ENCODE peak calls at places on chromosomes 1 and 21, in five cellular contexts. One of them, this sample, is unnamed.

GRCh38 chr1:12711421-12712005 is 4.4 kb upstream of the AADACL3 start:
- DNase-seq in EL: peak
- DNase-seq in stimulated activated CD8-positive, alpha-beta memory T cell treated with anti-CD3 and anti-CD28 coated beads, Interleukin-4, amount 100 ng/mL, for 1 hour: no peak
- DNase-seq in CD4-positive, CD25-positive, alpha-beta regulatory T cell: no peak
- DNase-seq in T-helper 17 cell: no peak
- DNase-seq in this sample: no peak

GRCh38 chr1:207336559-207337467 is 15.3 kb downstream of the CD55 start:
- DNase-seq in CD4-positive, CD25-positive, alpha-beta regulatory T cell: peak
- DNase-seq in EL: no peak
- DNase-seq in T-helper 17 cell: no peak
- DNase-seq in stimulated activated CD8-positive, alpha-beta memory T cell treated with anti-CD3 and anti-CD28 coated beads, Interleukin-4, amount 100 ng/mL, for 1 hour: no peak
- DNase-seq in this sample: no peak

GRCh38 chr1:111032295-111032897 is 68.7 kb upstream of the LRIF1 start:
- DNase-seq in CD4-positive, CD25-positive, alpha-beta regulatory T cell: peak
- DNase-seq in stimulated activated CD8-positive, alpha-beta memory T cell treated with anti-CD3 and anti-CD28 coated beads, Interleukin-4, amount 100 ng/mL, for 1 hour: no peak
- DNase-seq in T-helper 17 cell: peak
- DNase-seq in EL: peak
- DNase-seq in this sample: no peak

GRCh38 chr1:24643362-24644346 is 552 bp downstream of the SRRM1 start:
- DNase-seq in EL: peak
- DNase-seq in CD4-positive, CD25-positive, alpha-beta regulatory T cell: peak
- DNase-seq in stimulated activated CD8-positive, alpha-beta memory T cell treated with anti-CD3 and anti-CD28 coated beads, Interleukin-4, amount 100 ng/mL, for 1 hour: peak
- DNase-seq in T-helper 17 cell: no peak
- DNase-seq in this sample: no peak

GRCh38 chr1:94101613-94101940 is 19.4 kb downstream of the ABCA4 start:
- DNase-seq in stimulated activated CD8-positive, alpha-beta memory T cell treated with anti-CD3 and anti-CD28 coated beads, Interleukin-4, amount 100 ng/mL, for 1 hour: no peak
- DNase-seq in CD4-positive, CD25-positive, alpha-beta regulatory T cell: no peak
- DNase-seq in EL: no peak
- DNase-seq in T-helper 17 cell: no peak
- DNase-seq in this sample: no peak

GRCh38 chr1:25621876-25622275 is 5.3 kb downstream of the MAN1C1 start:
- DNase-seq in stimulated activated CD8-positive, alpha-beta memory T cell treated with anti-CD3 and anti-CD28 coated beads, Interleukin-4, amount 100 ng/mL, for 1 hour: no peak
- DNase-seq in CD4-positive, CD25-positive, alpha-beta regulatory T cell: no peak
- DNase-seq in EL: no peak
- DNase-seq in T-helper 17 cell: no peak
- DNase-seq in this sample: no peak

GRCh38 chr1:9376886-9377333 is 84.2 kb downstream of the SPSB1 start:
- DNase-seq in EL: peak
- DNase-seq in CD4-positive, CD25-positive, alpha-beta regulatory T cell: no peak
- DNase-seq in T-helper 17 cell: no peak
- DNase-seq in stimulated activated CD8-positive, alpha-beta memory T cell treated with anti-CD3 and anti-CD28 coated beads, Interleukin-4, amount 100 ng/mL, for 1 hour: no peak
- DNase-seq in this sample: no peak

GRCh38 chr1:119840745-119841144 is 29.5 kb upstream of the REG4 start:
- DNase-seq in EL: no peak
- DNase-seq in T-helper 17 cell: no peak
- DNase-seq in stimulated activated CD8-positive, alpha-beta memory T cell treated with anti-CD3 and anti-CD28 coated beads, Interleukin-4, amount 100 ng/mL, for 1 hour: no peak
- DNase-seq in CD4-positive, CD25-positive, alpha-beta regulatory T cell: no peak
- DNase-seq in this sample: no peak

GRCh38 chr1:62637392-62638105 is 40.2 kb downstream of the ANGPTL3 start:
- DNase-seq in stimulated activated CD8-positive, alpha-beta memory T cell treated with anti-CD3 and anti-CD28 coated beads, Interleukin-4, amount 100 ng/mL, for 1 hour: no peak
- DNase-seq in EL: no peak
- DNase-seq in T-helper 17 cell: no peak
- DNase-seq in CD4-positive, CD25-positive, alpha-beta regulatory T cell: no peak
- DNase-seq in this sample: no peak

GRCh38 chr1:52899445-52899894 is 22.1 kb downstream of the ECHDC2 start:
- DNase-seq in CD4-positive, CD25-positive, alpha-beta regulatory T cell: no peak
- DNase-seq in EL: no peak
- DNase-seq in T-helper 17 cell: no peak
- DNase-seq in stimulated activated CD8-positive, alpha-beta memory T cell treated with anti-CD3 and anti-CD28 coated beads, Interleukin-4, amount 100 ng/mL, for 1 hour: no peak
- DNase-seq in this sample: no peak

GRCh38 chr1:24751833-24752232 is 6.6 kb downstream of the CLIC4 start:
- DNase-seq in T-helper 17 cell: no peak
- DNase-seq in stimulated activated CD8-positive, alpha-beta memory T cell treated with anti-CD3 and anti-CD28 coated beads, Interleukin-4, amount 100 ng/mL, for 1 hour: no peak
- DNase-seq in EL: no peak
- DNase-seq in CD4-positive, CD25-positive, alpha-beta regulatory T cell: no peak
- DNase-seq in this sample: no peak

GRCh38 chr1:203480525-203481084 is 5.0 kb downstream of the PRELP start:
- DNase-seq in stimulated activated CD8-positive, alpha-beta memory T cell treated with anti-CD3 and anti-CD28 coated beads, Interleukin-4, amount 100 ng/mL, for 1 hour: peak
- DNase-seq in CD4-positive, CD25-positive, alpha-beta regulatory T cell: peak
- DNase-seq in T-helper 17 cell: peak
- DNase-seq in EL: peak
- DNase-seq in this sample: peak

GRCh38 chr21:39321424-39321823 is 8.0 kb upstream of the BRWD1 start:
- DNase-seq in T-helper 17 cell: no peak
- DNase-seq in EL: no peak
- DNase-seq in CD4-positive, CD25-positive, alpha-beta regulatory T cell: no peak
- DNase-seq in stimulated activated CD8-positive, alpha-beta memory T cell treated with anti-CD3 and anti-CD28 coated beads, Interleukin-4, amount 100 ng/mL, for 1 hour: no peak
- DNase-seq in this sample: no peak

GRCh38 chr1:10181154-10181553 is 29.2 kb upstream of the KIF1B start:
- DNase-seq in EL: no peak
- DNase-seq in stimulated activated CD8-positive, alpha-beta memory T cell treated with anti-CD3 and anti-CD28 coated beads, Interleukin-4, amount 100 ng/mL, for 1 hour: no peak
- DNase-seq in CD4-positive, CD25-positive, alpha-beta regulatory T cell: no peak
- DNase-seq in T-helper 17 cell: no peak
- DNase-seq in this sample: no peak

GRCh38 chr1:14019461-14019860 is 319.5 kb downstream of the PRDM2 start:
- DNase-seq in T-helper 17 cell: no peak
- DNase-seq in CD4-positive, CD25-positive, alpha-beta regulatory T cell: no peak
- DNase-seq in EL: no peak
- DNase-seq in stimulated activated CD8-positive, alpha-beta memory T cell treated with anti-CD3 and anti-CD28 coated beads, Interleukin-4, amount 100 ng/mL, for 1 hour: no peak
- DNase-seq in this sample: no peak

GRCh38 chr1:25565188-25565591 is 21.8 kb downstream of the LDLRAP1 start:
- DNase-seq in EL: no peak
- DNase-seq in CD4-positive, CD25-positive, alpha-beta regulatory T cell: peak
- DNase-seq in T-helper 17 cell: no peak
- DNase-seq in stimulated activated CD8-positive, alpha-beta memory T cell treated with anti-CD3 and anti-CD28 coated beads, Interleukin-4, amount 100 ng/mL, for 1 hour: no peak
- DNase-seq in this sample: no peak

GRCh38 chr1:28056129-28056925 is 32.1 kb downstream of the EYA3 start:
- DNase-seq in EL: no peak
- DNase-seq in stimulated activated CD8-positive, alpha-beta memory T cell treated with anti-CD3 and anti-CD28 coated beads, Interleukin-4, amount 100 ng/mL, for 1 hour: peak
- DNase-seq in T-helper 17 cell: peak
- DNase-seq in CD4-positive, CD25-positive, alpha-beta regulatory T cell: peak
- DNase-seq in this sample: no peak

GRCh38 chr1:59357645-59358044 is 60.8 kb downstream of the FGGY start:
- DNase-seq in stimulated activated CD8-positive, alpha-beta memory T cell treated with anti-CD3 and anti-CD28 coated beads, Interleukin-4, amount 100 ng/mL, for 1 hour: no peak
- DNase-seq in EL: no peak
- DNase-seq in T-helper 17 cell: no peak
- DNase-seq in CD4-positive, CD25-positive, alpha-beta regulatory T cell: no peak
- DNase-seq in this sample: no peak

GRCh38 chr1:62144238-62144831 is 50.3 kb upstream of the L1TD1 start:
- DNase-seq in CD4-positive, CD25-positive, alpha-beta regulatory T cell: peak
- DNase-seq in T-helper 17 cell: peak
- DNase-seq in stimulated activated CD8-positive, alpha-beta memory T cell treated with anti-CD3 and anti-CD28 coated beads, Interleukin-4, amount 100 ng/mL, for 1 hour: no peak
- DNase-seq in EL: peak
- DNase-seq in this sample: no peak

GRCh38 chr1:47669081-47669585 is 231.3 kb downstream of the FOXD2 start:
- DNase-seq in EL: no peak
- DNase-seq in stimulated activated CD8-positive, alpha-beta memory T cell treated with anti-CD3 and anti-CD28 coated beads, Interleukin-4, amount 100 ng/mL, for 1 hour: no peak
- DNase-seq in T-helper 17 cell: no peak
- DNase-seq in CD4-positive, CD25-positive, alpha-beta regulatory T cell: no peak
- DNase-seq in this sample: no peak

GRCh38 chr1:222385973-222386372 is 161.9 kb downstream of the HHIPL2 start:
- DNase-seq in EL: no peak
- DNase-seq in CD4-positive, CD25-positive, alpha-beta regulatory T cell: no peak
- DNase-seq in T-helper 17 cell: no peak
- DNase-seq in stimulated activated CD8-positive, alpha-beta memory T cell treated with anti-CD3 and anti-CD28 coated beads, Interleukin-4, amount 100 ng/mL, for 1 hour: no peak
- DNase-seq in this sample: no peak

GRCh38 chr1:64912191-64912590 is 54.2 kb downstream of the JAK1 start:
- DNase-seq in EL: no peak
- DNase-seq in stimulated activated CD8-positive, alpha-beta memory T cell treated with anti-CD3 and anti-CD28 coated beads, Interleukin-4, amount 100 ng/mL, for 1 hour: no peak
- DNase-seq in CD4-positive, CD25-positive, alpha-beta regulatory T cell: no peak
- DNase-seq in T-helper 17 cell: no peak
- DNase-seq in this sample: no peak

GRCh38 chr1:213163278-213163711 is 112.3 kb downstream of the RPS6KC1 start:
- DNase-seq in T-helper 17 cell: no peak
- DNase-seq in CD4-positive, CD25-positive, alpha-beta regulatory T cell: no peak
- DNase-seq in stimulated activated CD8-positive, alpha-beta memory T cell treated with anti-CD3 and anti-CD28 coated beads, Interleukin-4, amount 100 ng/mL, for 1 hour: no peak
- DNase-seq in EL: no peak
- DNase-seq in this sample: no peak